ENCODE peak calls at places on chromosomes 3 and 15, in six cellular contexts. P is posterior vena cava; O is activated T-helper 1 cell treated with anti-CD3 and anti-CD28 coated beads, Interleukin-2, amount 50 U/mL, for 16 hours; R is DMS153; E is sigmoid colon; N is mesenchymal stem cell. H is an unnamed sample.

GRCh38 chr3:126750760-126751129 is 46.7 kb downstream of the CHCHD6 start:
- DNase-seq in R (no peak), O (no peak), E (no peak), N (peak; percentile 14), P (no peak), H (peak; percentile 39)

GRCh38 chr3:171320721-171321120 is 139.5 kb downstream of the TNIK start:
- DNase-seq in O (no peak), E (peak; percentile 73), R (no peak), N (peak; percentile 64), P (no peak), H (no peak)

GRCh38 chr15:101506491-101506890 is 17.0 kb upstream of the PCSK6 start:
- DNase-seq in N (no peak), E (no peak), P (no peak), O (no peak), R (no peak), H (no peak)

GRCh38 chr15:94266000-94266399 is 34.6 kb downstream of the MCTP2 start:
- DNase-seq in R (no peak), N (peak; percentile 88), P (no peak), O (no peak), E (no peak), H (no peak)

GRCh38 chr15:71139264-71139663 is 24.0 kb downstream of the THSD4 start:
- DNase-seq in N (no peak), R (no peak), E (no peak), P (no peak), O (no peak), H (no peak)

GRCh38 chr15:67039349-67040075 is 25.9 kb upstream of the SMAD3 start:
- DNase-seq in O (no peak), R (no peak), P (no peak), N (no peak), E (no peak), H (peak; percentile 63)

GRCh38 chr3:10300087-10300486 is 7.3 kb upstream of the GHRL start:
- DNase-seq in N (no peak), E (no peak), P (no peak), O (no peak), R (no peak), H (no peak)

GRCh38 chr15:86115138-86115801 is 35.6 kb downstream of the AGBL1 start:
- DNase-seq in N (peak; percentile 0), R (no peak), E (no peak), O (no peak), P (no peak), H (no peak)

GRCh38 chr15:39131605-39132004 is 449.3 kb upstream of the THBS1 start:
- DNase-seq in N (peak; percentile 72), O (no peak), R (no peak), E (no peak), P (no peak), H (no peak)

GRCh38 chr3:42664443-42664814 is 10.9 kb downstream of the ZBTB47 start:
- DNase-seq in R (no peak), N (no peak), O (no peak), E (no peak), P (peak; percentile 67), H (no peak)

GRCh38 chr3:157695586-157695985 is 192.4 kb upstream of the VEPH1 start:
- DNase-seq in P (no peak), E (no peak), R (no peak), N (no peak), O (no peak), H (no peak)

GRCh38 chr3:161372321-161373260 is 1.3 kb upstream of the SPTSSB start:
- DNase-seq in P (no peak), R (peak; percentile 83), E (peak; percentile 57), N (peak; percentile 28), O (no peak), H (peak; percentile 43)

GRCh38 chr15:99174989-99175388 is 70.1 kb downstream of the SYNM start:
- DNase-seq in P (no peak), E (no peak), N (peak; percentile 55), O (no peak), R (no peak), H (no peak)

GRCh38 chr3:19702416-19703078 is 231.5 kb downstream of the EFHB start:
- DNase-seq in O (no peak), R (no peak), E (no peak), P (peak; percentile 81), N (no peak), H (peak; percentile 47)

GRCh38 chr3:88334187-88334868 is 184.6 kb downstream of the C3orf38 start:
- DNase-seq in P (no peak), N (no peak), E (no peak), R (no peak), O (no peak), H (no peak)

GRCh38 chr15:69712999-69713398 is 260.4 kb downstream of the RPLP1 start:
- DNase-seq in O (no peak), N (no peak), P (no peak), R (no peak), E (no peak), H (no peak)

GRCh38 chr3:45199837-45200648 is 26.0 kb downstream of the TMEM158 start:
- DNase-seq in E (no peak), N (peak; percentile 89), O (no peak), R (no peak), P (no peak), H (no peak)

GRCh38 chr3:181629701-181630100 is 82.0 kb upstream of the SOX2 start:
- DNase-seq in E (no peak), N (no peak), P (no peak), O (no peak), R (no peak), H (no peak)